ENCODE peak calls at places on chromosome 16, in ten cellular contexts. One of them, this sample, is unnamed.

GRCh38 chr16:10511829-10512228 is 68.6 kb downstream of the EMP2 start:
- DNase-seq in mesendoderm: no peak
- DNase-seq in H9: no peak
- DNase-seq in memory B cell: no peak
- DNase-seq in activated T-cell treated with anti-CD3 and anti-CD28 coated beads, Interleukin-2, amount 50 U/mL, for 24 hours: no peak
- DNase-seq in neural crest cell: no peak
- DNase-seq in CD8-positive, alpha-beta T cell: no peak
- DNase-seq in cardiac fibroblast: no peak
- DNase-seq in prostate gland: no peak
- DNase-seq in EL: no peak
- DNase-seq in this sample: no peak

GRCh38 chr16:83400234-83400633 is 407.5 kb upstream of the HSBP1 start:
- DNase-seq in mesendoderm: peak; percentile 46
- DNase-seq in H9: peak; percentile 71
- DNase-seq in memory B cell: no peak
- DNase-seq in activated T-cell treated with anti-CD3 and anti-CD28 coated beads, Interleukin-2, amount 50 U/mL, for 24 hours: no peak
- DNase-seq in neural crest cell: no peak
- DNase-seq in CD8-positive, alpha-beta T cell: no peak
- DNase-seq in cardiac fibroblast: peak; percentile 23
- DNase-seq in prostate gland: no peak
- DNase-seq in EL: no peak
- DNase-seq in this sample: no peak

GRCh38 chr16:11806721-11807120 is 9.7 kb upstream of the ZC3H7A start:
- DNase-seq in mesendoderm: no peak
- DNase-seq in H9: no peak
- DNase-seq in memory B cell: no peak
- DNase-seq in activated T-cell treated with anti-CD3 and anti-CD28 coated beads, Interleukin-2, amount 50 U/mL, for 24 hours: no peak
- DNase-seq in neural crest cell: no peak
- DNase-seq in CD8-positive, alpha-beta T cell: no peak
- DNase-seq in cardiac fibroblast: peak; percentile 74
- DNase-seq in prostate gland: no peak
- DNase-seq in EL: peak; percentile 40
- DNase-seq in this sample: no peak

GRCh38 chr16:9090101-9090959 is 1.1 kb upstream of the HAPSTR1 start:
- DNase-seq in mesendoderm: peak; percentile 70
- DNase-seq in H9: peak; percentile 66
- DNase-seq in memory B cell: peak; percentile 26
- DNase-seq in activated T-cell treated with anti-CD3 and anti-CD28 coated beads, Interleukin-2, amount 50 U/mL, for 24 hours: peak; percentile 77
- DNase-seq in neural crest cell: peak; percentile 25
- DNase-seq in CD8-positive, alpha-beta T cell: peak; percentile 10
- DNase-seq in cardiac fibroblast: no peak
- DNase-seq in prostate gland: peak; percentile 27
- DNase-seq in EL: no peak
- DNase-seq in this sample: peak; percentile 73

GRCh38 chr16:8519179-8519578 is 71.1 kb downstream of the TMEM114 start:
- DNase-seq in mesendoderm: no peak
- DNase-seq in H9: no peak
- DNase-seq in memory B cell: no peak
- DNase-seq in activated T-cell treated with anti-CD3 and anti-CD28 coated beads, Interleukin-2, amount 50 U/mL, for 24 hours: no peak
- DNase-seq in neural crest cell: no peak
- DNase-seq in CD8-positive, alpha-beta T cell: no peak
- DNase-seq in cardiac fibroblast: no peak
- DNase-seq in prostate gland: no peak
- DNase-seq in EL: no peak
- DNase-seq in this sample: no peak

GRCh38 chr16:13419589-13419988 is 500.4 kb upstream of the ERCC4 start:
- DNase-seq in mesendoderm: no peak
- DNase-seq in H9: no peak
- DNase-seq in memory B cell: no peak
- DNase-seq in activated T-cell treated with anti-CD3 and anti-CD28 coated beads, Interleukin-2, amount 50 U/mL, for 24 hours: no peak
- DNase-seq in neural crest cell: no peak
- DNase-seq in CD8-positive, alpha-beta T cell: no peak
- DNase-seq in cardiac fibroblast: no peak
- DNase-seq in prostate gland: no peak
- DNase-seq in EL: no peak
- DNase-seq in this sample: no peak

GRCh38 chr16:66254751-66255150 is 111.7 kb upstream of the CDH5 start:
- DNase-seq in mesendoderm: no peak
- DNase-seq in H9: no peak
- DNase-seq in memory B cell: no peak
- DNase-seq in activated T-cell treated with anti-CD3 and anti-CD28 coated beads, Interleukin-2, amount 50 U/mL, for 24 hours: no peak
- DNase-seq in neural crest cell: no peak
- DNase-seq in CD8-positive, alpha-beta T cell: no peak
- DNase-seq in cardiac fibroblast: no peak
- DNase-seq in prostate gland: no peak
- DNase-seq in EL: no peak
- DNase-seq in this sample: no peak

GRCh38 chr16:12186774-12187335 is 210.3 kb downstream of the SNX29 start:
- DNase-seq in mesendoderm: no peak
- DNase-seq in H9: no peak
- DNase-seq in memory B cell: no peak
- DNase-seq in activated T-cell treated with anti-CD3 and anti-CD28 coated beads, Interleukin-2, amount 50 U/mL, for 24 hours: no peak
- DNase-seq in neural crest cell: no peak
- DNase-seq in CD8-positive, alpha-beta T cell: no peak
- DNase-seq in cardiac fibroblast: no peak
- DNase-seq in prostate gland: no peak
- DNase-seq in EL: no peak
- DNase-seq in this sample: no peak

GRCh38 chr16:89297156-89297869 is 79.8 kb downstream of the ZNF778 start:
- DNase-seq in mesendoderm: no peak
- DNase-seq in H9: no peak
- DNase-seq in memory B cell: no peak
- DNase-seq in activated T-cell treated with anti-CD3 and anti-CD28 coated beads, Interleukin-2, amount 50 U/mL, for 24 hours: no peak
- DNase-seq in neural crest cell: no peak
- DNase-seq in CD8-positive, alpha-beta T cell: no peak
- DNase-seq in cardiac fibroblast: no peak
- DNase-seq in prostate gland: no peak
- DNase-seq in EL: no peak
- DNase-seq in this sample: no peak

GRCh38 chr16:528111-529011 is 849 bp downstream of the CAPN15 start:
- DNase-seq in mesendoderm: peak; percentile 57
- DNase-seq in H9: no peak
- DNase-seq in memory B cell: no peak
- DNase-seq in activated T-cell treated with anti-CD3 and anti-CD28 coated beads, Interleukin-2, amount 50 U/mL, for 24 hours: peak; percentile 67
- DNase-seq in neural crest cell: no peak
- DNase-seq in CD8-positive, alpha-beta T cell: no peak
- DNase-seq in cardiac fibroblast: peak; percentile 71
- DNase-seq in prostate gland: no peak
- DNase-seq in EL: peak; percentile 88
- DNase-seq in this sample: peak; percentile 75

GRCh38 chr16:21156767-21157467 is 1.6 kb upstream of the LDAF1 start:
- DNase-seq in mesendoderm: peak; percentile 89
- DNase-seq in H9: peak; percentile 63
- DNase-seq in memory B cell: no peak
- DNase-seq in activated T-cell treated with anti-CD3 and anti-CD28 coated beads, Interleukin-2, amount 50 U/mL, for 24 hours: no peak
- DNase-seq in neural crest cell: peak; percentile 43
- DNase-seq in CD8-positive, alpha-beta T cell: no peak
- DNase-seq in cardiac fibroblast: peak; percentile 83
- DNase-seq in prostate gland: peak; percentile 35
- DNase-seq in EL: peak; percentile 74
- DNase-seq in this sample: no peak

GRCh38 chr16:74601131-74601871 is 5.6 kb downstream of the GLG1 start:
- DNase-seq in mesendoderm: no peak
- DNase-seq in H9: no peak
- DNase-seq in memory B cell: no peak
- DNase-seq in activated T-cell treated with anti-CD3 and anti-CD28 coated beads, Interleukin-2, amount 50 U/mL, for 24 hours: peak; percentile 58
- DNase-seq in neural crest cell: no peak
- DNase-seq in CD8-positive, alpha-beta T cell: peak; percentile 24
- DNase-seq in cardiac fibroblast: no peak
- DNase-seq in prostate gland: no peak
- DNase-seq in EL: no peak
- DNase-seq in this sample: no peak

GRCh38 chr16:47017636-47018035 is 44.2 kb upstream of the DNAJA2 start:
- DNase-seq in mesendoderm: no peak
- DNase-seq in H9: peak; percentile 41
- DNase-seq in memory B cell: no peak
- DNase-seq in activated T-cell treated with anti-CD3 and anti-CD28 coated beads, Interleukin-2, amount 50 U/mL, for 24 hours: no peak
- DNase-seq in neural crest cell: no peak
- DNase-seq in CD8-positive, alpha-beta T cell: no peak
- DNase-seq in cardiac fibroblast: no peak
- DNase-seq in prostate gland: no peak
- DNase-seq in EL: no peak
- DNase-seq in this sample: no peak

GRCh38 chr16:71593048-71593999 is 16.4 kb upstream of the TAT start:
- DNase-seq in mesendoderm: no peak
- DNase-seq in H9: no peak
- DNase-seq in memory B cell: no peak
- DNase-seq in activated T-cell treated with anti-CD3 and anti-CD28 coated beads, Interleukin-2, amount 50 U/mL, for 24 hours: no peak
- DNase-seq in neural crest cell: no peak
- DNase-seq in CD8-positive, alpha-beta T cell: no peak
- DNase-seq in cardiac fibroblast: no peak
- DNase-seq in prostate gland: no peak
- DNase-seq in EL: no peak
- DNase-seq in this sample: no peak

GRCh38 chr16:29926675-29927522 is 873 bp upstream of the KCTD13 start:
- DNase-seq in mesendoderm: no peak
- DNase-seq in H9: no peak
- DNase-seq in memory B cell: no peak
- DNase-seq in activated T-cell treated with anti-CD3 and anti-CD28 coated beads, Interleukin-2, amount 50 U/mL, for 24 hours: no peak
- DNase-seq in neural crest cell: no peak
- DNase-seq in CD8-positive, alpha-beta T cell: no peak
- DNase-seq in cardiac fibroblast: no peak
- DNase-seq in prostate gland: peak; percentile 25
- DNase-seq in EL: peak; percentile 49
- DNase-seq in this sample: no peak

GRCh38 chr16:55033225-55034156 is 102.8 kb downstream of the IRX5 start:
- DNase-seq in mesendoderm: no peak
- DNase-seq in H9: no peak
- DNase-seq in memory B cell: no peak
- DNase-seq in activated T-cell treated with anti-CD3 and anti-CD28 coated beads, Interleukin-2, amount 50 U/mL, for 24 hours: no peak
- DNase-seq in neural crest cell: no peak
- DNase-seq in CD8-positive, alpha-beta T cell: no peak
- DNase-seq in cardiac fibroblast: no peak
- DNase-seq in prostate gland: no peak
- DNase-seq in EL: no peak
- DNase-seq in this sample: no peak

GRCh38 chr16:80718480-80719220 is 85.7 kb downstream of the CDYL2 start:
- DNase-seq in mesendoderm: peak; percentile 39
- DNase-seq in H9: peak; percentile 50
- DNase-seq in memory B cell: no peak
- DNase-seq in activated T-cell treated with anti-CD3 and anti-CD28 coated beads, Interleukin-2, amount 50 U/mL, for 24 hours: no peak
- DNase-seq in neural crest cell: no peak
- DNase-seq in CD8-positive, alpha-beta T cell: no peak
- DNase-seq in cardiac fibroblast: peak; percentile 81
- DNase-seq in prostate gland: peak; percentile 89
- DNase-seq in EL: no peak
- DNase-seq in this sample: no peak

GRCh38 chr16:88453621-88454314 is 688 bp downstream of the ZFPM1 start:
- DNase-seq in mesendoderm: peak; percentile 81
- DNase-seq in H9: no peak
- DNase-seq in memory B cell: no peak
- DNase-seq in activated T-cell treated with anti-CD3 and anti-CD28 coated beads, Interleukin-2, amount 50 U/mL, for 24 hours: peak; percentile 61
- DNase-seq in neural crest cell: no peak
- DNase-seq in CD8-positive, alpha-beta T cell: no peak
- DNase-seq in cardiac fibroblast: no peak
- DNase-seq in prostate gland: no peak
- DNase-seq in EL: peak; percentile 43
- DNase-seq in this sample: peak; percentile 68

GRCh38 chr16:82943371-82943770 is 316.6 kb downstream of the CDH13 start:
- DNase-seq in mesendoderm: peak; percentile 8
- DNase-seq in H9: no peak
- DNase-seq in memory B cell: no peak
- DNase-seq in activated T-cell treated with anti-CD3 and anti-CD28 coated beads, Interleukin-2, amount 50 U/mL, for 24 hours: no peak
- DNase-seq in neural crest cell: no peak
- DNase-seq in CD8-positive, alpha-beta T cell: no peak
- DNase-seq in cardiac fibroblast: peak; percentile 76
- DNase-seq in prostate gland: no peak
- DNase-seq in EL: no peak
- DNase-seq in this sample: no peak

GRCh38 chr16:1333149-1333812 is at the start of gene BAIAP3:
- DNase-seq in mesendoderm: peak; percentile 40
- DNase-seq in H9: peak; percentile 70
- DNase-seq in memory B cell: peak; percentile 59
- DNase-seq in activated T-cell treated with anti-CD3 and anti-CD28 coated beads, Interleukin-2, amount 50 U/mL, for 24 hours: peak; percentile 64
- DNase-seq in neural crest cell: peak; percentile 44
- DNase-seq in CD8-positive, alpha-beta T cell: peak; percentile 35
- DNase-seq in cardiac fibroblast: peak; percentile 29
- DNase-seq in prostate gland: peak; percentile 64
- DNase-seq in EL: no peak
- DNase-seq in this sample: peak; percentile 68